ENCODE peak calls at places on chromosome 7, in nine cellular contexts. D is lower leg skin, U is dorsolateral prefrontal cortex, A is kidney epithelial cell, Q is ovary, O is AG10803, V is psoas muscle, E is Panc1, N is left ventricle myocardium inferior. G is an unnamed sample.

GRCh38 chr7:73623798-73624668 is at the start of gene MLXIPL:
- DNase-seq in N (peak; percentile 70), V (peak; percentile 93), A (no peak), E (no peak), O (peak; percentile 20), U (peak; percentile 74), Q (peak; percentile 43), D (peak; percentile 74), G (peak; percentile 26)

GRCh38 chr7:8221603-8222002 is 40.4 kb downstream of the ICA1 start:
- DNase-seq in Q (no peak), E (no peak), A (no peak), V (no peak), D (no peak), U (no peak), O (no peak), N (no peak), G (no peak)

GRCh38 chr7:77413128-77413527 is 3.0 kb downstream of the GSAP start:
- DNase-seq in Q (no peak), A (no peak), O (no peak), E (no peak), V (no peak), N (no peak), D (no peak), U (no peak), G (no peak)

GRCh38 chr7:45863715-45864114 is 9.2 kb downstream of the CCDC201 start:
- DNase-seq in U (no peak), Q (no peak), A (no peak), D (no peak), O (no peak), N (no peak), V (no peak), E (no peak), G (no peak)

GRCh38 chr7:74527842-74528241 is 74.1 kb downstream of the GTF2IRD1 start:
- DNase-seq in D (peak; percentile 50), U (no peak), A (no peak), N (no peak), Q (no peak), V (no peak), E (no peak), O (no peak), G (no peak)

GRCh38 chr7:81170291-81170690 is 251.4 kb upstream of the SEMA3C start:
- DNase-seq in O (no peak), D (no peak), Q (no peak), U (no peak), V (no peak), N (no peak), E (no peak), A (no peak), G (no peak)

GRCh38 chr7:94382155-94382554 is 12.5 kb upstream of the COL1A2 start:
- DNase-seq in N (no peak), E (no peak), U (no peak), D (no peak), O (peak; percentile 74), Q (no peak), A (no peak), V (no peak), G (no peak)

GRCh38 chr7:149423441-149423970 is 37.4 kb downstream of the ZNF777 start:
- DNase-seq in V (no peak), O (no peak), U (no peak), Q (no peak), E (no peak), D (no peak), A (no peak), N (no peak), G (no peak)

GRCh38 chr7:38545977-38546376 is 85.2 kb downstream of the AMPH start:
- DNase-seq in Q (no peak), D (no peak), E (no peak), O (no peak), V (no peak), U (no peak), A (no peak), N (no peak), G (no peak)

GRCh38 chr7:45021604-45022296 is 21.7 kb downstream of the CCM2 start:
- DNase-seq in V (no peak), D (no peak), Q (no peak), U (no peak), E (no peak), O (peak; percentile 51), A (peak; percentile 50), N (no peak), G (peak; percentile 55)

GRCh38 chr7:131637846-131638245 is 81.4 kb upstream of the PODXL start:
- DNase-seq in Q (no peak), U (no peak), E (no peak), O (no peak), V (no peak), D (no peak), A (no peak), N (no peak), G (no peak)

GRCh38 chr7:90412458-90413184 is 9.4 kb downstream of the CLDN12 start:
- DNase-seq in E (no peak), V (peak; percentile 70), D (no peak), N (no peak), A (no peak), Q (no peak), U (no peak), O (peak; percentile 10), G (no peak)

GRCh38 chr7:140230517-140230861 is 53.7 kb upstream of the KDM7A start:
- DNase-seq in O (peak; percentile 3), Q (no peak), U (no peak), D (no peak), N (peak; percentile 54), V (peak; percentile 67), A (no peak), E (no peak), G (no peak)

GRCh38 chr7:98831641-98832221 is 38.1 kb downstream of the TMEM130 start:
- DNase-seq in A (no peak), N (no peak), V (no peak), O (no peak), Q (no peak), U (no peak), D (no peak), E (no peak), G (peak; percentile 33)

GRCh38 chr7:99365318-99366141 is 9.0 kb upstream of the ARPC1B start:
- DNase-seq in U (no peak), V (peak; percentile 74), Q (no peak), O (no peak), D (no peak), A (no peak), N (no peak), E (no peak), G (no peak)

GRCh38 chr7:26857534-26858228 is 6.7 kb downstream of the SKAP2 start:
- DNase-seq in U (no peak), A (no peak), D (no peak), N (no peak), Q (no peak), E (no peak), V (peak; percentile 55), O (peak; percentile 8), G (peak; percentile 28)

GRCh38 chr7:128032605-128033235 is 1.5 kb upstream of the LRRC4 start:
- DNase-seq in O (no peak), E (no peak), D (no peak), Q (peak; percentile 27), N (peak; percentile 24), A (no peak), V (no peak), U (no peak), G (no peak)

GRCh38 chr7:18350678-18351077 is 144.9 kb upstream of the HDAC9 start:
- DNase-seq in Q (no peak), D (no peak), E (no peak), V (no peak), N (no peak), U (no peak), A (no peak), O (no peak), G (no peak)

GRCh38 chr7:158957507-158957900 is 101.1 kb downstream of the DYNC2I1 start:
- DNase-seq in A (no peak), O (no peak), Q (no peak), U (no peak), E (no peak), N (no peak), D (no peak), V (no peak), G (no peak)
- H3K4me3 ChIP-seq in A (no peak overlapping the region), O (no peak overlapping the region), Q (no peak overlapping the region), U (no peak overlapping the region), E (peak overlapping the region; percentile 59), N (peak overlapping the region; percentile 36), D (no peak overlapping the region), V (no peak overlapping the region), G (no peak overlapping the region)

DNA sequence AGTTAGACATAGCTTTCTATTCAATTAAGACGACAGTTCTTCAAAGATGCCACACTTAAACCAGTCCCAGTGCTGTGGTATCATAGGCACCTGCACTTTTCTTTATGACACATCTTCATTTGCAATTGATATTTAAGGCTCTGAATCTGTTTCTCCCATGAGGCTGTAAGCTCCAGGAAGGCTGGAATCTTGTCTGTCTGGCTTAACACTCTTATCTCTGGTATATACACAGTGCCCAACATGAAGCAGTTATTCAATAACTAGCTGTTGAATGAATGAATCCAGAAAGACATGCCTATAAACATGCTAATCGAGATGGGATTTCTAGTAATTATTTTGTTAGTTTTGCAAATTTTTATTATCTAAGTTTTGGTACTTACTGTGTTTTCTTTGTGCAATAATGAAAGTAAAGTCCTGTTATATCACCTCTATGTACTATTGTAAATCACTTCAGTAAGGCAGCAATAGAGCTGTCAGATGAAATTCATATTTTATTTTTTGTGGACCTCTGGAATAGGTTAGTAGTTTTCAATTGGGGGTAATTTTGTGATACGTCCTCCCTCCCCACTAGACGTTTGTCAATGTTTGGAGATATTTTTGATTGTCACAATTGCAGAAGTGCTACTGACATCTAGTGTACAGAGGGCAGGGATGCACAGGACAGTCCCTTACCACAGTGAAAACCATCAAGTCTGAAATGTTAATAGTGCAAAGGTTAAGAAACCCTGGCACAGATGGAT is 51.3 kb upstream of the STEAP4 start:
- DNase-seq in D (no peak), E (no peak), U (no peak), V (no peak), Q (no peak), A (no peak), O (no peak), N (no peak), G (peak; percentile 16)
- TF ChIP-seq CTCF in D (no peak), E (peak; percentile 48), U (no peak), V (peak; percentile 24), Q (no peak), A (peak; percentile 60), O (peak; percentile 41), N (peak; percentile 77), G (peak; percentile 48)

DNA sequence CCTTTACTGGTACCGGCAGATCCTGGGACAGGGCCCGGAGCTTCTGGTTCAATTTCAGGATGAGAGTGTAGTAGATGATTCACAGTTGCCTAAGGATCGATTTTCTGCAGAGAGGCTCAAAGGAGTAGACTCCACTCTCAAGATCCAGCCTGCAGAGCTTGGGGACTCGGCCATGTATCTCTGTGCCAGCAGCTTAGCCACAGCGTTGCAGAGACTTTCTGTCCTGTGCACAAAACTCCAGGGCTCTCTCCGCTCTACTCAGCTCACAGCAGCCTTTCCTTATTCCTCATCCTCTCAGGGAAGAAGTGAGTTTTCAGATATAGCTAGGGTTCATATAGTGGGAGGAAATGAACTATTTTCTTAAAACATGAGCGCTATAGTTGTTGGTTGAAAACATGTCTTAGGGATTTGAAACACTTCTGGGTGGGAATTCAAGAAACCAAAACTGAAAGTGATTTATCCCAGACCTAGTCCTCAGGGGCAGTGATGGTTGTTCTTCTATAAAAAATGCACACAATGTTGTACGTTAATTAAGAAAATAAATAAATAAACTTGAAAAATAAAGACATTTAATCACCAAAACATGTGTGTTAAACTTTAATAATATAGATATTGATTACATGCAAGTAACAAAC is 150.2 kb upstream of the PRSS58 start:
- DNase-seq in E (no peak), O (no peak), D (no peak), U (no peak), N (no peak), A (no peak), V (no peak), Q (no peak), G (peak; percentile 18)
- H3K4me3 ChIP-seq in E (peak overlapping the region; percentile 27), O (peak overlapping the region; percentile 32), D (no peak overlapping the region), U (no peak overlapping the region), N (peak overlapping the region; percentile 45), A (no peak overlapping the region), V (peak overlapping the region; percentile 30), Q (no peak overlapping the region), G (peak overlapping the region; percentile 32)

GRCh38 chr7:33904680-33905388 is 505 bp upstream of the BMPER start:
- DNase-seq in N (peak; percentile 23), V (peak; percentile 76), E (no peak), D (no peak), A (no peak), U (no peak), Q (peak; percentile 50), O (peak; percentile 72), G (peak; percentile 69)
- TF ChIP-seq CTCF in N (peak; percentile 23), V (no peak), E (peak; percentile 39), D (no peak), A (no peak), U (no peak), Q (peak; percentile 29), O (peak; percentile 22), G (no peak)

G was measured in fibroblast of pulmonary artery.